ENCODE peak calls at places on chromosome 2, in six cellular contexts. One of them, this sample, is unnamed.
A peak's percentile ranks its signal among the peaks of the same experiment; 100 is the strongest.

GRCh38 chr2:128410035-128410757 is 91.5 kb upstream of the HS6ST1 start:
- DNase-seq in H1: no peak
- DNase-seq in GM12891: no peak
- DNase-seq in HepG2: no peak
- DNase-seq in K562: no peak
- DNase-seq in GM12878: no peak
- DNase-seq in this sample: no peak

GRCh38 chr2:168545439-168546082 is 89.5 kb downstream of the CERS6 start:
- DNase-seq in K562: no peak
- DNase-seq in HepG2: no peak
- DNase-seq in GM12891: no peak
- DNase-seq in GM12878: no peak
- DNase-seq in H1: peak; percentile 17
- DNase-seq in this sample: no peak

GRCh38 chr2:237315170-237315880 is 98.6 kb downstream of the COL6A3 start:
- DNase-seq in GM12891: no peak
- DNase-seq in GM12878: no peak
- DNase-seq in K562: no peak
- DNase-seq in H1: no peak
- DNase-seq in HepG2: peak; percentile 71
- DNase-seq in this sample: no peak

GRCh38 chr2:129101186-129101585 is 782.5 kb upstream of the HS6ST1 start:
- DNase-seq in H1: no peak
- DNase-seq in GM12891: no peak
- DNase-seq in K562: no peak
- DNase-seq in HepG2: no peak
- DNase-seq in GM12878: no peak
- DNase-seq in this sample: no peak

GRCh38 chr2:238096311-238097011 is 3.7 kb upstream of the ESPNL start:
- DNase-seq in H1: no peak
- DNase-seq in K562: no peak
- DNase-seq in GM12878: no peak
- DNase-seq in HepG2: no peak
- DNase-seq in GM12891: no peak
- DNase-seq in this sample: no peak

GRCh38 chr2:11746807-11747459 is 501 bp downstream of the LPIN1 start:
- DNase-seq in K562: peak; percentile 31
- DNase-seq in HepG2: peak; percentile 57
- DNase-seq in GM12891: no peak
- DNase-seq in H1: no peak
- DNase-seq in GM12878: no peak
- DNase-seq in this sample: no peak

GRCh38 chr2:78035804-78036203 is 513.6 kb upstream of the LRRTM4 start:
- DNase-seq in GM12878: no peak
- DNase-seq in HepG2: no peak
- DNase-seq in GM12891: no peak
- DNase-seq in K562: no peak
- DNase-seq in H1: no peak
- DNase-seq in this sample: no peak

GRCh38 chr2:40281021-40281940 is 170.6 kb downstream of the SLC8A1 start:
- DNase-seq in HepG2: no peak
- DNase-seq in GM12878: peak; percentile 19
- DNase-seq in K562: no peak
- DNase-seq in GM12891: no peak
- DNase-seq in H1: no peak
- DNase-seq in this sample: no peak

GRCh38 chr2:107136749-107137148 is 250.8 kb upstream of the ST6GAL2 start:
- DNase-seq in K562: no peak
- DNase-seq in HepG2: no peak
- DNase-seq in GM12878: no peak
- DNase-seq in H1: no peak
- DNase-seq in GM12891: no peak
- DNase-seq in this sample: no peak

GRCh38 chr2:152115952-152116351 is 17.1 kb upstream of the CACNB4 start:
- DNase-seq in K562: no peak
- DNase-seq in GM12878: no peak
- DNase-seq in H1: no peak
- DNase-seq in HepG2: no peak
- DNase-seq in GM12891: no peak
- DNase-seq in this sample: no peak

GRCh38 chr2:226117506-226118065 is 682.0 kb downstream of the IRS1 start:
- DNase-seq in H1: no peak
- DNase-seq in GM12878: no peak
- DNase-seq in K562: no peak
- DNase-seq in HepG2: no peak
- DNase-seq in GM12891: no peak
- DNase-seq in this sample: no peak

GRCh38 chr2:234490239-234491074 is 6.4 kb downstream of the ARL4C start:
- DNase-seq in HepG2: no peak
- DNase-seq in GM12891: no peak
- DNase-seq in K562: no peak
- DNase-seq in GM12878: peak; percentile 30
- DNase-seq in H1: no peak
- DNase-seq in this sample: no peak

GRCh38 chr2:224401641-224402342 is at the start of gene FAM124B:
- DNase-seq in HepG2: no peak
- DNase-seq in H1: no peak
- DNase-seq in GM12878: no peak
- DNase-seq in GM12891: no peak
- DNase-seq in K562: peak; percentile 49
- DNase-seq in this sample: no peak
- TF ChIP-seq POLR2A in HepG2: no peak
- TF ChIP-seq POLR2A in H1: no peak
- TF ChIP-seq POLR2A in GM12878: no peak
- TF ChIP-seq POLR2A in GM12891: no peak
- TF ChIP-seq POLR2A in K562: peak; percentile 79
- TF ChIP-seq POLR2A in this sample: no peak

GRCh38 chr2:121587131-121587530 is 56.5 kb downstream of the RNU4ATAC start:
- DNase-seq in H1: no peak
- DNase-seq in K562: no peak
- DNase-seq in GM12891: no peak
- DNase-seq in HepG2: no peak
- DNase-seq in GM12878: no peak
- DNase-seq in this sample: no peak

GRCh38 chr2:121584741-121585140 is 54.1 kb downstream of the RNU4ATAC start:
- DNase-seq in HepG2: no peak
- DNase-seq in GM12878: no peak
- DNase-seq in H1: no peak
- DNase-seq in K562: no peak
- DNase-seq in GM12891: no peak
- DNase-seq in this sample: no peak

GRCh38 chr2:121579326-121579725 is 48.6 kb downstream of the RNU4ATAC start:
- DNase-seq in H1: no peak
- DNase-seq in K562: no peak
- DNase-seq in GM12891: no peak
- DNase-seq in GM12878: no peak
- DNase-seq in HepG2: no peak
- DNase-seq in this sample: no peak

GRCh38 chr2:121582272-121582671 is 51.6 kb downstream of the RNU4ATAC start:
- DNase-seq in GM12891: no peak
- DNase-seq in K562: no peak
- DNase-seq in GM12878: no peak
- DNase-seq in HepG2: no peak
- DNase-seq in H1: no peak
- DNase-seq in this sample: no peak

DNA sequence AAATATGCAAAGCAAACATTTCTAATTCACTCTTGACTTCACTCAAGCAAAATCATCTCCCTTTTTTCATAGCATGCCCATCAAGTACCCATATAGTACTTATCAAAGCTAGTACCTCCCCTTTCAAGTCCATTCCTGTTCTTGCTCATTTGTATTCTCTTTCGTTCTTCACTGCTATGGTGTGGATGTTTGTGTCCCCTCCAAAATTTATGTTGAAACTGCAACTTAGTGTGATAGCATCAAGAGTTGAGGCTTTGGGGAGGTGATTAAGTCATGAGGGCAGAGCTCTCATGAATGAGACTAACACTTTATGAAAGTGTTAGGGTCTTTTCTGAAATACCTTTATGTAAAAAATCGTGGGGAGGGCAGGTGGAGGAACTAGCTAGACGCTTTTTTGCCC is 52.9 kb downstream of the RNU4ATAC start:
- DNase-seq in HepG2: no peak
- DNase-seq in H1: no peak
- DNase-seq in GM12891: no peak
- DNase-seq in GM12878: no peak
- DNase-seq in K562: no peak
- DNase-seq in this sample: no peak
- TF ChIP-seq TAF1 in HepG2: no peak
- TF ChIP-seq TAF1 in H1: no peak
- TF ChIP-seq TAF1 in GM12891: no peak
- TF ChIP-seq TAF1 in GM12878: no peak
- TF ChIP-seq TAF1 in K562: no peak
- TF ChIP-seq TAF1 in this sample: no peak

DNA sequence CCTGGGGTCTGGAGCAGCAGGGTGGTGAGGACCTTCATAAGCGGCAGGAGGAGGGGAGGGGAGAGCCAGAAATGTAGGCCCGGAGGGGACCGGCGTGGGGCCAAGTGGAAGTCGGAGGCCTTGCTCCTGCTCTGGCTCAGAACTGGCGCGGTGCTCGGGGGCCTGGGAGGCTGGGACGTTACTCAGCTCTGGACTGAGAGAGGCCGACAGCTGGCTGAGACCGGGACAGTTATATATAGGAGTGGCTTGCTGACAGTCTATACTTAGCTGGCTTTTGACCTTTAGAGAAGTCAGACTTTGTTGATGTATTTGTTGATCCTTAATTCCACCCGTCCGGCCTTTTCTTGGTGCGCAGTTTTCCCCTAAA is 15.7 kb downstream of the IGFBP5 start:
- DNase-seq in GM12878: no peak
- DNase-seq in K562: no peak
- DNase-seq in H1: no peak
- DNase-seq in HepG2: no peak
- DNase-seq in GM12891: no peak
- DNase-seq in this sample: no peak
- TF ChIP-seq POLR2A in GM12878: no peak
- TF ChIP-seq POLR2A in K562: no peak
- TF ChIP-seq POLR2A in H1: no peak
- TF ChIP-seq POLR2A in HepG2: no peak
- TF ChIP-seq POLR2A in GM12891: no peak
- TF ChIP-seq POLR2A in this sample: no peak

GRCh38 chr2:80242355-80242910 is 62.1 kb downstream of the LRRTM1 start:
- DNase-seq in HepG2: no peak
- DNase-seq in GM12891: no peak
- DNase-seq in K562: no peak
- DNase-seq in GM12878: no peak
- DNase-seq in H1: no peak
- DNase-seq in this sample: no peak

GRCh38 chr2:80233333-80233732 is 71.2 kb downstream of the LRRTM1 start:
- DNase-seq in GM12878: no peak
- DNase-seq in GM12891: no peak
- DNase-seq in HepG2: no peak
- DNase-seq in H1: no peak
- DNase-seq in K562: no peak
- DNase-seq in this sample: no peak

DNA sequence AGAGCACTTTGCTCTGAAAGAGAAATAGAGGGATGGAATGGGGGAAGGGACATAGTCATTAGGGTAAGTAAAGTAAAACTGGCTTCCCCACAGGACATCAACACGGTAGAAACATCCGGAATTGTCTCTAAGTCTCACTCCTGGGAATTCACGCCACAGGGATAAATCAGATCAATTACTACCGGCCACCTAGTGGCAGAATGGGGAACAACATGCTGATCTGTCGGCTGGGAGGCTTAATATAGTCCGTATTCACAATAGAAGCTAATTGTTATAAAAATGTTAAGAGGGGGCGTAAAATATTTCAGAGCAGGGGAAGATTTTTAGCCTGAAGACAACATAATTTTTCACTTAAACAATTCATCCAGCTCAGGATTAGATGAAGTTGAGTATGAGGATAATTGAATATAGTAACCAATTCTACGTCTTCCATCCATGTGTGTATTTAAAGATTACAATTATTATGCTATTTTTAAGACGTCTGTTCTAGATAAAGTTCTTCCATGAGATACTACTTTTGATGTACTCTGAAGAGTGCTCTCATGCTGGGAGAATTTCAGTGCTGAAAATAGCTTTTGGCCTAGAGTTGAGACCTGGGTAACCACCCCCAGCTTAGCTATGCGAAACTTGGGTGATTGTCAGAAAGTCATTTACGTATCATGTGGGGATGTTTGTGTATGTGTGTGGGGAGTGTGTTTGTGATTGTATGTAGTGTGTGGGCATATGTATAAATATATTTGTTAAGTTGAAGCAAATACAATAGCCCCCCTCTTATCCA is 65.7 kb downstream of the LRRTM1 start:
- DNase-seq in K562: peak; percentile 49
- DNase-seq in H1: no peak
- DNase-seq in GM12891: peak; percentile 5
- DNase-seq in GM12878: no peak
- DNase-seq in HepG2: peak; percentile 14
- DNase-seq in this sample: no peak
- TF ChIP-seq TAF1 in K562: no peak
- TF ChIP-seq TAF1 in H1: no peak
- TF ChIP-seq TAF1 in GM12891: no peak
- TF ChIP-seq TAF1 in GM12878: no peak
- TF ChIP-seq TAF1 in HepG2: no peak
- TF ChIP-seq TAF1 in this sample: no peak

GRCh38 chr2:27209621-27210401 is 2.0 kb upstream of the ATRAID start:
- DNase-seq in GM12891: no peak
- DNase-seq in K562: no peak
- DNase-seq in HepG2: peak; percentile 76
- DNase-seq in H1: no peak
- DNase-seq in GM12878: no peak
- DNase-seq in this sample: no peak

GRCh38 chr2:27212626-27213471 is 781 bp upstream of the SLC5A6 start:
- DNase-seq in GM12891: no peak
- DNase-seq in K562: peak; percentile 53
- DNase-seq in HepG2: peak; percentile 55
- DNase-seq in H1: no peak
- DNase-seq in GM12878: no peak
- DNase-seq in this sample: no peak

GRCh38 chr2:27214936-27215335 is 2.2 kb upstream of the CAD start:
- DNase-seq in HepG2: no peak
- DNase-seq in H1: no peak
- DNase-seq in GM12878: no peak
- DNase-seq in GM12891: no peak
- DNase-seq in K562: no peak
- DNase-seq in this sample: no peak

GRCh38 chr2:27211241-27211942 is 449 bp upstream of the ATRAID start:
- DNase-seq in GM12891: no peak
- DNase-seq in GM12878: no peak
- DNase-seq in HepG2: no peak
- DNase-seq in K562: peak; percentile 48
- DNase-seq in H1: no peak
- DNase-seq in this sample: no peak

DNA sequence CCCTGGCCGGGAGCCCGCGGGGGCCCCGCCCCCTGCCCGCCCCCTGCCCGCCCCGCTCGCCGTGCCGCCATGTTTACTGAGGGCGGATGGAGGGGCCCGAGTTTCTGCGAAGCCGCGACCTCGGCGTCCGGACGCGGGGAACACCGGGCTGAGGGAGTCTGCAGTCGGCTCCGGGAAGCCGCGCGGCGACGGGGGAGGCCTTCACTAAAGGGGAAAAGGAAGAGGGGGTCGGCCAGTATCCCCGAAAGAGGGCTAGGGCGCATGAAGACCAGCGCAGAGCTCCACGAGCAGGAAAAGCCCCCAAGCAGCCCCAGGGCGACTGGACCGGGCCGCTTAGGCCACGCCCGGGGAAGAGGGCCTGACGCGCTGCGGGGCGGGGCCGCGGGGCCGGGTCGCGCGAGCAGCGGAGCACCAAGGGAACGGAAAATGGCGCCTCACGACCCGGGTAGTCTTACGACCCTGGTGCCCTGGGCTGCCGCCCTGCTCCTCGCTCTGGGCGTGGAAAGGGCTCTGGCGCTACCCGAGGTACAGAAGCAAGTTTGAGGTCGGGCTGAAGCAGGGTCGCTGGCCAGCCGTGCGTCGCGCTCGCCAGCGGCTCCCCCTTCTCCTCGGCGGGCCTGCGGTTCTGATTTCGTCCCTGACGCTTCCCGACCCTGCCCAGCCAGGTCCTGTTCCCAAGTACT is at the start of the genes ATRAID and SLC5A6:
- DNase-seq in K562: peak; percentile 96
- DNase-seq in HepG2: peak; percentile 82
- DNase-seq in GM12891: peak; percentile 93
- DNase-seq in H1: peak; percentile 59
- DNase-seq in GM12878: no peak
- DNase-seq in this sample: peak; percentile 96
- TF ChIP-seq POLR2A in K562: peak; percentile 95
- TF ChIP-seq POLR2A in HepG2: peak; percentile 98
- TF ChIP-seq POLR2A in GM12891: peak; percentile 96
- TF ChIP-seq POLR2A in H1: peak; percentile 68
- TF ChIP-seq POLR2A in GM12878: peak; percentile 95
- TF ChIP-seq POLR2A in this sample: peak; percentile 96